ENCODE peak calls at places on chromosome 7, in eight cellular contexts. N is A549, H is astrocyte, U is dorsolateral prefrontal cortex, R is thoracic aorta, Z is WERI-Rb-1, I is GM12865, G is fibroblast of lung. T is an unnamed sample.

GRCh38 chr7:25759281-25759680 is 392.7 kb upstream of the NFE2L3 start:
- DNase-seq in N (no peak), H (no peak), U (no peak), R (no peak), Z (no peak), I (no peak), G (no peak), T (no peak)

GRCh38 chr7:120218702-120219101 is 54.3 kb upstream of the KCND2 start:
- DNase-seq in N (no peak), H (no peak), U (no peak), R (no peak), Z (no peak), I (no peak), G (no peak), T (no peak)

GRCh38 chr7:129213828-129214227 is 11.0 kb upstream of the AHCYL2 start:
- DNase-seq in N (peak), H (no peak), U (no peak), R (no peak), Z (peak), I (peak), G (no peak), T (no peak)

GRCh38 chr7:16034353-16034752 is 347.9 kb upstream of the MEOX2 start:
- DNase-seq in N (no peak), H (peak), U (no peak), R (no peak), Z (no peak), I (no peak), G (peak), T (peak)

GRCh38 chr7:40311307-40311706 is 176.5 kb downstream of the SUGCT start:
- DNase-seq in N (no peak), H (no peak), U (no peak), R (no peak), Z (no peak), I (peak), G (no peak), T (no peak)

GRCh38 chr7:30796105-30796869 is 25.1 kb downstream of the MINDY4 start:
- DNase-seq in N (no peak), H (peak), U (no peak), R (no peak), Z (no peak), I (peak), G (peak), T (peak)

GRCh38 chr7:114082934-114083647 is 164.3 kb upstream of the PPP1R3A start:
- DNase-seq in N (no peak), H (no peak), U (no peak), R (no peak), Z (no peak), I (peak), G (peak), T (no peak)

GRCh38 chr7:27097686-27098492 is 2.1 kb upstream of the HOXA1 start:
- DNase-seq in N (no peak), H (peak), U (no peak), R (no peak), Z (no peak), I (no peak), G (peak), T (no peak)

GRCh38 chr7:123979876-123980275 is 53.0 kb downstream of the TMEM229A start:
- DNase-seq in N (no peak), H (peak), U (no peak), R (no peak), Z (no peak), I (no peak), G (peak), T (no peak)

GRCh38 chr7:4831723-4832495 is 29.9 kb downstream of the PAPOLB start:
- DNase-seq in N (no peak), H (no peak), U (no peak), R (no peak), Z (no peak), I (no peak), G (no peak), T (no peak)

GRCh38 chr7:5420108-5420840 is 3.4 kb downstream of the TNRC18 start:
- DNase-seq in N (no peak), H (no peak), U (peak), R (no peak), Z (no peak), I (no peak), G (peak), T (no peak)

GRCh38 chr7:20089431-20089830 is 127.8 kb downstream of the MACC1 start:
- DNase-seq in N (no peak), H (no peak), U (no peak), R (no peak), Z (no peak), I (no peak), G (no peak), T (no peak)

GRCh38 chr7:41810258-41810576 is 107.3 kb upstream of the INHBA start:
- DNase-seq in N (no peak), H (no peak), U (no peak), R (no peak), Z (no peak), I (peak), G (no peak), T (no peak)

GRCh38 chr7:41809081-41809480 is 106.2 kb upstream of the INHBA start:
- DNase-seq in N (no peak), H (no peak), U (no peak), R (no peak), Z (no peak), I (no peak), G (no peak), T (no peak)

GRCh38 chr7:41803569-41803968 is 100.7 kb upstream of the INHBA start:
- DNase-seq in N (no peak), H (no peak), U (no peak), R (no peak), Z (no peak), I (no peak), G (no peak), T (no peak)

GRCh38 chr7:41809487-41810257 is 106.8 kb upstream of the INHBA start:
- DNase-seq in N (no peak), H (peak), U (no peak), R (no peak), Z (no peak), I (no peak), G (peak), T (no peak)

DNA sequence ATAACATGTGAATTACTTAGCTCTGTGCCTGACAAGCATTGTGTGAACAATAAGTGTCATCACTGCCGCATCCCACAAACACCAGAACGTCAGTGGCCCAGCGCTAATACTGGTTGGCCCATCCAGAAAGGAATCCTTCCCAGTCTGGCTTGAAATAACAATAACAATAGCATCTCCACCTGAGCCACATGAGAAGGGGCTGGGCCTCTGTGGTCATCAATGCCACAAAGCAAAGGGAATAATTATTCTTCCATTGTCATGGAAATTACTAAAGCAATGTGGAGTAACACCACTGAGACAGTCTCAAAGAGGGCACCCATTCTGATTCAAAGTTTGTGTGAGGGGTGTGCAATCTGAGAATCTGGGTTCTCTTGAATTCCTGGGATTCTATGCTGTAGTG is 105.7 kb upstream of the INHBA start:
- DNase-seq in N (no peak), H (no peak), U (no peak), R (no peak), Z (no peak), I (no peak), G (no peak), T (no peak)
- H3K4me3 ChIP-seq in N (no peak), H (no peak), U (no peak), R (no peak), Z (no peak), I (no peak), G (no peak), T (no peak)

GRCh38 chr7:117791877-117792780 is 81.1 kb downstream of the CTTNBP2 start:
- DNase-seq in N (no peak), H (no peak), U (no peak), R (no peak), Z (no peak), I (peak), G (no peak), T (no peak)
- TF ChIP-seq CTCF in N (no peak), H (no peak), U (no peak), R (no peak), Z (no peak), I (peak), G (no peak), T (no peak)

GRCh38 chr7:47326808-47327207 is 255.1 kb downstream of the TNS3 start:
- DNase-seq in N (no peak), H (peak), U (no peak), R (no peak), Z (no peak), I (no peak), G (peak), T (no peak)
- H3K4me3 ChIP-seq in N (no peak), H (peak), U (no peak), R (no peak), Z (no peak), I (no peak), G (peak), T (peak)

DNA sequence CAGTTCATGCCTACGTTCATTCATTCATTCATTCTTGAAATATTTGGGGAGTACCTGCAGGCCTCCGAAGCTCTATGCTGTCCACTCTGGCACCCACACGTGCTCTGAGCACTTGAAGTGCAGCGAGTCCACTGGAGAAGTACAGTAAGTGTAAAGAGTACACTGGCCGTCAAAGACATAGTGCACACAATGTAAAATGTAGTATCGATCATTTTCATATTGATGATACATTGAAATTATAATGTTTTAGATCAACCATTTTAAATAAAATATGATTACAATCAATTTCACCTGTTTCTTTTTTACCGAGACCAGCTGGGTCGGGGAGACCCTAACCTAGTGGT is 37.0 kb upstream of the PURB start:
- DNase-seq in N (no peak), H (no peak), U (no peak), R (no peak), Z (no peak), I (no peak), G (no peak), T (no peak)
- TF ChIP-seq CTCF in N (no peak), H (no peak), U (no peak), R (peak), Z (no peak), I (no peak), G (no peak), T (no peak)

GRCh38 chr7:98203964-98204605 is 7.2 kb upstream of the BHLHA15 start:
- DNase-seq in N (no peak), H (no peak), U (peak), R (no peak), Z (no peak), I (no peak), G (no peak), T (no peak)
- H3K4me3 ChIP-seq in N (no peak), H (no peak), U (no peak), R (no peak), Z (no peak), I (peak), G (no peak), T (no peak)

GRCh38 chr7:122014697-122015096 is 129.4 kb downstream of the AASS start:
- DNase-seq in N (no peak), H (no peak), U (no peak), R (no peak), Z (no peak), I (no peak), G (no peak), T (no peak)
- TF ChIP-seq CTCF in N (no peak), H (peak), U (peak), R (no peak), Z (no peak), I (no peak), G (no peak), T (no peak)

GRCh38 chr7:77353407-77353721 is 62.8 kb downstream of the GSAP start:
- DNase-seq in N (no peak), H (peak), U (no peak), R (no peak), Z (no peak), I (no peak), G (peak), T (no peak)
- H3K4me3 ChIP-seq in N (no peak), H (no peak), U (no peak), R (no peak), Z (no peak), I (no peak), G (no peak), T (no peak)

GRCh38 chr7:143492799-143493568 is 15.3 kb downstream of the TAS2R41 start:
- DNase-seq in N (no peak), H (peak), U (no peak), R (no peak), Z (no peak), I (no peak), G (peak), T (no peak)

GRCh38 chr7:143492043-143492471 is 14.4 kb downstream of the TAS2R41 start:
- DNase-seq in N (peak), H (peak), U (no peak), R (no peak), Z (no peak), I (no peak), G (peak), T (no peak)

GRCh38 chr7:143493755-143494154 is 16.1 kb downstream of the TAS2R41 start:
- DNase-seq in N (no peak), H (no peak), U (no peak), R (no peak), Z (no peak), I (no peak), G (no peak), T (no peak)

GRCh38 chr7:143495806-143496672 is 18.4 kb downstream of the TAS2R41 start:
- DNase-seq in N (no peak), H (no peak), U (no peak), R (no peak), Z (no peak), I (no peak), G (no peak), T (no peak)

GRCh38 chr7:143494622-143495021 is 16.9 kb downstream of the TAS2R41 start:
- DNase-seq in N (peak), H (no peak), U (no peak), R (no peak), Z (no peak), I (no peak), G (peak), T (no peak)
- TF ChIP-seq CTCF in N (no peak), H (peak), U (no peak), R (no peak), Z (no peak), I (no peak), G (no peak), T (no peak)

T was measured in HFF-Myc.